ENCODE peak calls at places on chromosomes 2 and 18, in six cellular contexts. I, M, L, D, Q and K are unnamed samples.

GRCh38 chr2:141195087-141195486 is 935.7 kb downstream of the LRP1B start:
- DNase-seq in I (no peak), M (no peak), L (no peak), D (no peak), Q (no peak), K (no peak)

GRCh38 chr18:51107082-51107481 is 77.1 kb downstream of the SMAD4 start:
- DNase-seq in I (no peak), M (no peak), L (no peak), D (no peak), Q (no peak), K (no peak)

GRCh38 chr2:218889937-218890336 is 9.3 kb downstream of the WNT10A start:
- DNase-seq in I (peak), M (no peak), L (no peak), D (no peak), Q (no peak), K (no peak)

GRCh38 chr2:195677884-195678283 is 20.9 kb downstream of the SLC39A10 start:
- DNase-seq in I (no peak), M (no peak), L (no peak), D (no peak), Q (no peak), K (no peak)

GRCh38 chr2:97995026-97995733 is 568 bp downstream of the TMEM131 start:
- DNase-seq in I (peak), M (peak), L (no peak), D (peak), Q (no peak), K (peak)

GRCh38 chr2:133566967-133567645 is 1.2 kb downstream of the NCKAP5 start:
- DNase-seq in I (no peak), M (no peak), L (peak), D (peak), Q (no peak), K (peak)

GRCh38 chr2:162482463-162482862 is 138.5 kb downstream of the GCA start:
- DNase-seq in I (no peak), M (no peak), L (no peak), D (no peak), Q (no peak), K (no peak)

GRCh38 chr2:77336013-77336412 is 186.2 kb downstream of the LRRTM4 start:
- DNase-seq in I (no peak), M (no peak), L (no peak), D (no peak), Q (no peak), K (no peak)

GRCh38 chr18:61896767-61897166 is 4.0 kb upstream of the RNF152 start:
- DNase-seq in I (no peak), M (no peak), L (no peak), D (peak), Q (no peak), K (peak)

GRCh38 chr2:104938226-104938941 is 84.5 kb downstream of the POU3F3 start:
- DNase-seq in I (no peak), M (peak), L (no peak), D (no peak), Q (no peak), K (no peak)

GRCh38 chr2:19738707-19739106 is 163.1 kb downstream of the TTC32 start:
- DNase-seq in I (no peak), M (no peak), L (peak), D (peak), Q (no peak), K (peak)

GRCh38 chr2:49123600-49123999 is 30.7 kb downstream of the FSHR start:
- DNase-seq in I (no peak), M (no peak), L (no peak), D (no peak), Q (no peak), K (no peak)

GRCh38 chr2:119282966-119283511 is 59.4 kb downstream of the STEAP3 start:
- DNase-seq in I (no peak), M (no peak), L (no peak), D (no peak), Q (no peak), K (no peak)

GRCh38 chr2:241935314-241935713 is 65.8 kb downstream of the RTP5 start:
- DNase-seq in I (no peak), M (no peak), L (no peak), D (peak), Q (peak), K (peak)

GRCh38 chr2:30732876-30733275 is 74.4 kb downstream of the CAPN13 start:
- DNase-seq in I (no peak), M (no peak), L (no peak), D (no peak), Q (no peak), K (no peak)

GRCh38 chr2:116499389-116499788 is 1315.1 kb upstream of the DDX18 start:
- DNase-seq in I (no peak), M (no peak), L (no peak), D (no peak), Q (no peak), K (no peak)

GRCh38 chr2:86065512-86065911 is 40.2 kb downstream of the POLR1A start:
- DNase-seq in I (no peak), M (no peak), L (no peak), D (peak), Q (peak), K (peak)

GRCh38 chr2:97775074-97775473 is 61.7 kb downstream of the ZAP70 start:
- DNase-seq in I (no peak), M (no peak), L (no peak), D (no peak), Q (no peak), K (no peak)

GRCh38 chr18:46152436-46152807 is 48.2 kb downstream of the HAUS1 start:
- DNase-seq in I (no peak), M (no peak), L (peak), D (peak), Q (no peak), K (peak)

GRCh38 chr2:28689764-28690163 is 61.9 kb upstream of the PPP1CB start:
- DNase-seq in I (no peak), M (no peak), L (no peak), D (no peak), Q (no peak), K (no peak)

GRCh38 chr2:30234180-30234971 is 3.0 kb downstream of the LBH start:
- DNase-seq in I (peak), M (peak), L (peak), D (peak), Q (peak), K (peak)

GRCh38 chr18:22176622-22177495 is 7.5 kb downstream of the GATA6 start:
- DNase-seq in I (no peak), M (no peak), L (no peak), D (no peak), Q (no peak), K (no peak)

GRCh38 chr2:10985901-10986535 is 74.3 kb downstream of the KCNF1 start:
- DNase-seq in I (no peak), M (no peak), L (no peak), D (no peak), Q (no peak), K (no peak)

GRCh38 chr2:217685255-217685605 is 317.6 kb downstream of the TNS1 start:
- DNase-seq in I (no peak), M (no peak), L (peak), D (peak), Q (peak), K (peak)

GRCh38 chr2:208570851-208571763 is 164.5 kb downstream of the PTH2R start:
- DNase-seq in I (no peak), M (no peak), L (no peak), D (no peak), Q (no peak), K (no peak)

GRCh38 chr2:209388416-209389037 is 35.3 kb upstream of the MAP2 start:
- DNase-seq in I (no peak), M (no peak), L (no peak), D (no peak), Q (peak), K (no peak)

GRCh38 chr18:12428923-12429322 is 21.2 kb downstream of the PRELID3A start:
- DNase-seq in I (no peak), M (no peak), L (no peak), D (no peak), Q (no peak), K (no peak)

GRCh38 chr2:167454036-167454435 is 565.8 kb downstream of the XIRP2 start:
- DNase-seq in I (no peak), M (no peak), L (no peak), D (no peak), Q (no peak), K (no peak)

GRCh38 chr2:170465241-170465640 is 249.9 kb upstream of the SP5 start:
- DNase-seq in I (no peak), M (no peak), L (no peak), D (no peak), Q (no peak), K (peak)

GRCh38 chr2:239114119-239114581 is 266.3 kb downstream of the TWIST2 start:
- DNase-seq in I (no peak), M (no peak), L (peak), D (no peak), Q (no peak), K (peak)

GRCh38 chr2:75327334-75327733 is 128.0 kb upstream of the TACR1 start:
- DNase-seq in I (no peak), M (no peak), L (no peak), D (no peak), Q (no peak), K (no peak)

GRCh38 chr2:226308981-226309380 is 490.6 kb downstream of the IRS1 start:
- DNase-seq in I (no peak), M (no peak), L (peak), D (peak), Q (no peak), K (peak)

GRCh38 chr2:54634564-54635511 is 88.6 kb upstream of the EML6 start:
- DNase-seq in I (no peak), M (peak), L (no peak), D (peak), Q (no peak), K (peak)